ENCODE peak calls at places on chromosomes 1 and 21, in seven cellular contexts. J is stomach, Q is psoas muscle, G is heart right ventricle, M is GM23338, E is GM23248, X is mesendoderm. N is an unnamed sample. For H3K4me1, the result is how much of the 10 kb centered on the place peaks cover.

GRCh38 chr1:22184454-22184853 is 41.6 kb upstream of the WNT4 start:
- DNase-seq in J (no peak), Q (no peak), G (no peak), M (no peak), E (no peak), X (no peak), N (no peak)

GRCh38 chr1:19096036-19096833 is 113.8 kb downstream of the UBR4 start:
- DNase-seq in J (peak), Q (peak), G (peak), M (peak), E (peak), X (peak), N (no peak)

GRCh38 chr1:2508751-2509150 is 17.6 kb downstream of the PANK4 start:
- DNase-seq in J (no peak), Q (no peak), G (no peak), M (no peak), E (no peak), X (no peak), N (no peak)

GRCh38 chr21:41564871-41565281 is 56.9 kb upstream of the TMPRSS2 start:
- DNase-seq in J (peak), Q (no peak), G (no peak), M (no peak), E (peak), X (no peak), N (no peak)

GRCh38 chr1:175887981-175888428 is 144.6 kb upstream of the TNR start:
- DNase-seq in J (peak), Q (peak), G (peak), M (peak), E (peak), X (peak), N (no peak)

GRCh38 chr1:41385398-41386189 is 24.4 kb downstream of the FOXO6 start:
- DNase-seq in J (no peak), Q (no peak), G (no peak), M (no peak), E (no peak), X (no peak), N (no peak)

GRCh38 chr1:91091812-91092211 is 70.0 kb upstream of the ZNF644 start:
- DNase-seq in J (peak), Q (no peak), G (peak), M (no peak), E (no peak), X (no peak), N (no peak)

GRCh38 chr1:47650205-47650604 is 212.4 kb downstream of the FOXD2 start:
- DNase-seq in J (peak), Q (no peak), G (no peak), M (no peak), E (peak), X (peak), N (no peak)

GRCh38 chr1:235659186-235659771 is 9.7 kb upstream of the GNG4 start:
- DNase-seq in J (no peak), Q (no peak), G (no peak), M (no peak), E (no peak), X (no peak), N (no peak)

GRCh38 chr21:46459356-46460112 is 843 bp downstream of the DIP2A start:
- DNase-seq in J (peak), Q (peak), G (peak), M (peak), E (peak), X (peak), N (no peak)

GRCh38 chr1:183106166-183106565 is 79.9 kb upstream of the LAMC2 start:
- DNase-seq in J (no peak), Q (no peak), G (no peak), M (no peak), E (no peak), X (no peak), N (no peak)

GRCh38 chr1:42316292-42316691 is 18.7 kb downstream of the FOXJ3 start:
- DNase-seq in J (no peak), Q (no peak), G (no peak), M (no peak), E (no peak), X (peak), N (no peak)

GRCh38 chr1:36328713-36329112 is 5.3 kb upstream of the EVA1B start:
- DNase-seq in J (peak), Q (no peak), G (no peak), M (no peak), E (peak), X (no peak), N (no peak)

GRCh38 chr1:239814306-239814881 is 277.3 kb upstream of the FMN2 start:
- DNase-seq in J (no peak), Q (no peak), G (no peak), M (peak), E (peak), X (peak), N (no peak)

GRCh38 chr1:113253979-113254378 is 136.3 kb upstream of the MAGI3 start:
- DNase-seq in J (no peak), Q (no peak), G (no peak), M (no peak), E (no peak), X (no peak), N (no peak)

GRCh38 chr1:67532452-67533216 is 102.4 kb upstream of the SERBP1 start:
- DNase-seq in J (peak), Q (no peak), G (peak), M (peak), E (peak), X (peak), N (no peak)

GRCh38 chr1:113859478-113860175 is 11.9 kb downstream of the PTPN22 start:
- DNase-seq in J (no peak), Q (no peak), G (no peak), M (no peak), E (peak), X (no peak), N (no peak)

GRCh38 chr1:247043406-247043805 is 35.2 kb downstream of the ZNF670 start:
- DNase-seq in J (no peak), Q (no peak), G (no peak), M (no peak), E (no peak), X (no peak), N (no peak)

GRCh38 chr1:156608036-156608674 is 6.9 kb upstream of the GPATCH4 start:
- DNase-seq in J (peak), Q (no peak), G (peak), M (peak), E (peak), X (peak), N (peak)

GRCh38 chr21:37877171-37877570 is 39.1 kb downstream of the KCNJ6 start:
- DNase-seq in J (no peak), Q (no peak), G (no peak), M (no peak), E (peak), X (no peak), N (no peak)
- H3K4me1 ChIP-seq in J (under half), Q (under half), G (under half), M (under half), E (under half), X (under half), N (under half)

DNA sequence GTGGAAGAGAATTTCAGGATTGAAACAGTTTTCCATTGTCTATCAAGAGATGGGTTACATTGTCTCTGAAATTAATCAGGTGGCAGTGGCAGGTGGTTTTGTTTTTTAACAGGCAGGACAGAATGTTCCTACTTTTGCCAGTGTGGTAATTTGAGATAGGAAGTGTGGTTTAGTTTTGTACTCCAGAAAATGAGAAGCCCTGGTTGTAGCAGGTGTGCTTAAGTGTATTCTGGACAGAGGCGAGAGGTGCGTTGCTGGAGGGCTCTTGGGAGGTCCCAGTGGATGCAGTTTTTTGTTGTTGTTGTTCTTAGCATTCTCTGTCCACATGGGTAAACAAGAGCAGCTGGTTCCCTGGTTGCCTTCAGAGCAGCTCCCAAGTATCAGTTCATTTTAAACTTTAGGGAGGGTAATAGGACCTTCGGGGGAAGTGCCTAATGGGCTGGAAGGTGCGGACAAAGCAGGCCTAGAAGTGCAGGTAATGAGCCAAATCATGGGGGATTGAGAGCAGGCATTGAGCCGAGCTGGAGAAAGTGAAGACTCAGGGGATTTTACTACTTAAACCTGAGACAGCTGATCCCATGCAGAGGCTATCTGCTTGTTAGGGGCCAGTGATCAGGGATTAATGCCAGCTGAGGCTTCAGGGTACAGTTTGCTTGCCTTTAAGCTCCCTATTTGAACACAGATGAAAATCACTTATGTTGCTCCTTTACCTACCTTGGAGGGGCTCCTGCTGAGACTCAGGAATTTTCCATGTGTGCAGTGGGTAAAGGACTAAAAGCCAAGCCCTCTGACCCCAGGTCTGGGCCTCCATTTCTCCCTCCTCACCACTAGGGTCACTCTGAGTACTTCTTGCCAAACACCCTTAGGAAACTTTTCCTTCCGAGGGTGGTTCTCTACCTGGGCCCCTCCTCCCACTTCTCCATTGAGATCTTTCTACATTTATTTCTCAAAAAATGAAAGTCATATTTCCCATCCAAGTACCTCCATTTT is 6.1 kb downstream of the PFKFB2 start:
- DNase-seq in J (no peak), Q (no peak), G (no peak), M (peak), E (no peak), X (peak), N (no peak)
- H3K27ac ChIP-seq in J (peak), Q (peak), G (peak), M (peak), E (no peak), X (no peak), N (no peak)

GRCh38 chr1:150575518-150576366 is 3.7 kb downstream of the MCL1 start:
- DNase-seq in J (no peak), Q (no peak), G (no peak), M (peak), E (peak), X (no peak), N (no peak)
- H3K4me1 ChIP-seq in J (half or more), Q (under half), G (half or more), M (under half), E (half or more), X (under half), N (under half)

GRCh38 chr1:224183591-224184312 is 712 bp downstream of the DEGS1 start:
- DNase-seq in J (peak), Q (peak), G (peak), M (peak), E (peak), X (peak), N (peak)

GRCh38 chr1:224182866-224183590 is at the start of gene DEGS1:
- DNase-seq in J (peak), Q (peak), G (peak), M (peak), E (peak), X (peak), N (peak)

GRCh38 chr1:224182057-224182865 is 779 bp upstream of the DEGS1 start:
- DNase-seq in J (peak), Q (no peak), G (no peak), M (no peak), E (no peak), X (no peak), N (peak)

GRCh38 chr1:224188286-224188685 is 5.2 kb downstream of the DEGS1 start:
- DNase-seq in J (no peak), Q (no peak), G (no peak), M (no peak), E (no peak), X (no peak), N (no peak)

DNA sequence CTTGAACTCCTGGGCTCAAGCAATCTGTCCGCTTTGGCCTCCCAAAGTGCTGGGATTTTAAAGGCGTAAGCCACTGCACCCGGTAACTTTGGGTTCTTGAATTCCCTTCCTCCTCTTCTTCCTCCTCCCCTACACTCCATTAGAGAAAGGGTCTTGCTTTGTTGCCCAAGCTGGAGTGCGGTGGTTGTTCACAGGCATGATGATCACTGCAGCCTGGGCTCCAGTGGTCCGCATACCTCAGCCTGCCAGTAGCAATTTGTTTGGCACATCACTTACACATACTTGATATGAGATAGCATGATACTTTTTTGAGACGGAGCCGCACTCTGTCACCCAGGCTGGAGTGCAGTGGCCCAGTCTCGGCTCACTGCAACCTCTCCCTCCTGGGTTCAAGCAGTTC is 2.2 kb downstream of the DEGS1 start:
- DNase-seq in J (no peak), Q (no peak), G (no peak), M (no peak), E (no peak), X (no peak), N (no peak)
- H3K27ac ChIP-seq in J (no peak), Q (no peak), G (no peak), M (no peak), E (peak), X (no peak), N (no peak)